ENCODE peak calls at places on chromosomes 1 and 21, in ten cellular contexts. L is effector CD4-positive, alpha-beta T cell; B is lung microvascular endothelial cell; T is stimulated activated CD4-positive, alpha-beta T cell treated with anti-CD3 and anti-CD28 coated beads, Interleukin-2, amount 100 ng/mL, for 48 hours; U is tibial nerve; P is activated CD4-positive, alpha-beta T cell treated with anti-CD3 and anti-CD28 coated beads, Interleukin-2, amount 50 U/mL, for 24 hours; R is stomach; E is NK-92 treated with Interleukin-12 subunit alpha and Interleukin-12 subunit beta, amount 100 ng/mL, for 24 hours; N is K562; H is BE2C. K is an unnamed sample.

GRCh38 chr1:167648978-167649752 is 19.1 kb downstream of the RCSD1 start:
- DNase-seq in L (no peak), B (peak), T (no peak), U (peak), P (no peak), R (no peak), E (no peak), N (no peak), H (no peak), K (peak)

GRCh38 chr21:35291034-35291433 is 241.9 kb upstream of the RUNX1 start:
- DNase-seq in L (no peak), B (no peak), T (no peak), U (no peak), P (no peak), R (no peak), E (no peak), N (no peak), H (no peak), K (no peak)

GRCh38 chr21:32520885-32521735 is 64.2 kb downstream of the TCP10L start:
- DNase-seq in L (no peak), B (peak), T (no peak), U (peak), P (no peak), R (peak), E (no peak), N (peak), H (peak), K (peak)

GRCh38 chr1:244049969-244050834 is 881 bp upstream of the ZBTB18 start:
- DNase-seq in L (no peak), B (peak), T (peak), U (no peak), P (no peak), R (no peak), E (no peak), N (no peak), H (peak), K (peak)

GRCh38 chr1:206661161-206661820 is 23.4 kb upstream of the MAPKAPK2 start:
- DNase-seq in L (no peak), B (no peak), T (no peak), U (no peak), P (no peak), R (no peak), E (no peak), N (no peak), H (no peak), K (no peak)

GRCh38 chr1:19620786-19621185 is 23.3 kb upstream of the NBL1 start:
- DNase-seq in L (no peak), B (no peak), T (no peak), U (no peak), P (no peak), R (no peak), E (no peak), N (no peak), H (no peak), K (no peak)

GRCh38 chr21:45294509-45295291 is 7.0 kb upstream of the POFUT2 start:
- DNase-seq in L (no peak), B (peak), T (no peak), U (peak), P (no peak), R (peak), E (no peak), N (peak), H (peak), K (peak)

GRCh38 chr21:41923641-41924342 is 30.0 kb downstream of the C2CD2 start:
- DNase-seq in L (no peak), B (no peak), T (no peak), U (no peak), P (no peak), R (no peak), E (no peak), N (no peak), H (no peak), K (no peak)

GRCh38 chr1:44547837-44548236 is 126.4 kb downstream of the TMEM53 start:
- DNase-seq in L (no peak), B (no peak), T (no peak), U (no peak), P (no peak), R (no peak), E (no peak), N (no peak), H (no peak), K (no peak)

GRCh38 chr1:6574025-6574620 is 5.7 kb upstream of the ZBTB48 start:
- DNase-seq in L (no peak), B (no peak), T (no peak), U (no peak), P (no peak), R (no peak), E (no peak), N (no peak), H (no peak), K (no peak)

GRCh38 chr1:64864018-64864945 is 102.1 kb downstream of the JAK1 start:
- DNase-seq in L (peak), B (peak), T (peak), U (peak), P (peak), R (peak), E (no peak), N (peak), H (no peak), K (peak)

GRCh38 chr1:181149326-181150000 is 61.0 kb downstream of the IER5 start:
- DNase-seq in L (peak), B (no peak), T (peak), U (no peak), P (peak), R (peak), E (peak), N (no peak), H (no peak), K (no peak)

GRCh38 chr1:22115281-22115680 is 27.6 kb downstream of the WNT4 start:
- DNase-seq in L (no peak), B (no peak), T (no peak), U (no peak), P (no peak), R (no peak), E (no peak), N (no peak), H (no peak), K (peak)

GRCh38 chr1:161718559-161719324 is 2.6 kb upstream of the FCRLB start:
- DNase-seq in L (no peak), B (no peak), T (no peak), U (no peak), P (no peak), R (no peak), E (no peak), N (no peak), H (no peak), K (no peak)

GRCh38 chr1:93353286-93353685 is 7.6 kb downstream of the DR1 start:
- DNase-seq in L (no peak), B (peak), T (no peak), U (no peak), P (no peak), R (no peak), E (no peak), N (no peak), H (no peak), K (no peak)

GRCh38 chr1:226722901-226723639 is 16.0 kb downstream of the ITPKB start:
- DNase-seq in L (no peak), B (no peak), T (no peak), U (no peak), P (no peak), R (no peak), E (no peak), N (no peak), H (no peak), K (no peak)

GRCh38 chr1:39990428-39990827 is 35.5 kb downstream of the MFSD2A start:
- DNase-seq in L (no peak), B (no peak), T (no peak), U (no peak), P (no peak), R (no peak), E (no peak), N (no peak), H (no peak), K (no peak)

GRCh38 chr1:14539953-14540563 is 58.4 kb upstream of the KAZN start:
- DNase-seq in L (no peak), B (no peak), T (no peak), U (no peak), P (no peak), R (no peak), E (no peak), N (peak), H (no peak), K (no peak)

GRCh38 chr1:234918216-234918841 is 210.3 kb downstream of the TOMM20 start:
- DNase-seq in L (no peak), B (peak), T (no peak), U (no peak), P (no peak), R (peak), E (no peak), N (no peak), H (no peak), K (peak)

GRCh38 chr1:28028873-28029654 is 59.3 kb downstream of the EYA3 start:
- DNase-seq in L (no peak), B (peak), T (no peak), U (no peak), P (no peak), R (no peak), E (no peak), N (no peak), H (no peak), K (peak)

GRCh38 chr1:78157162-78157561 is 111.4 kb downstream of the GIPC2 start:
- DNase-seq in L (no peak), B (no peak), T (no peak), U (no peak), P (no peak), R (no peak), E (no peak), N (no peak), H (no peak), K (no peak)

GRCh38 chr1:86741947-86742572 is 37.7 kb downstream of the SH3GLB1 start:
- DNase-seq in L (peak), B (peak), T (peak), U (peak), P (peak), R (peak), E (peak), N (peak), H (peak), K (peak)

GRCh38 chr1:30034627-30035521 is 688.5 kb downstream of the MATN1 start:
- DNase-seq in L (no peak), B (peak), T (no peak), U (no peak), P (no peak), R (no peak), E (no peak), N (no peak), H (peak), K (peak)

GRCh38 chr21:42041246-42041645 is 29.9 kb upstream of the UMODL1 start:
- DNase-seq in L (no peak), B (no peak), T (no peak), U (no peak), P (no peak), R (no peak), E (no peak), N (no peak), H (no peak), K (no peak)

GRCh38 chr1:230465701-230466100 is 39.6 kb upstream of the PGBD5 start:
- DNase-seq in L (no peak), B (no peak), T (no peak), U (no peak), P (no peak), R (no peak), E (no peak), N (no peak), H (no peak), K (no peak)

GRCh38 chr1:247204177-247204647 is 32.4 kb upstream of the ZNF124 start:
- DNase-seq in L (no peak), B (no peak), T (no peak), U (no peak), P (no peak), R (no peak), E (no peak), N (no peak), H (no peak), K (peak)

GRCh38 chr1:208135354-208135753 is 108.8 kb downstream of the PLXNA2 start:
- DNase-seq in L (no peak), B (peak), T (no peak), U (no peak), P (no peak), R (no peak), E (no peak), N (no peak), H (no peak), K (no peak)

GRCh38 chr1:246383217-246383616 is 123.9 kb downstream of the SMYD3 start:
- DNase-seq in L (no peak), B (no peak), T (no peak), U (no peak), P (no peak), R (no peak), E (no peak), N (no peak), H (no peak), K (no peak)